ENCODE peak calls at places on chromosomes 13 and 19, in four cellular contexts. Q is SK-N-SH, U is K562, D is HepG2. X is an unnamed sample.

GRCh38 chr19:55700813-55701212 is 25.8 kb downstream of the EPN1 start:
- DNase-seq in Q (no peak), U (no peak), D (no peak), X (no peak)

GRCh38 chr19:670609-671075 is 5.5 kb upstream of the FSTL3 start:
- DNase-seq in Q (no peak), U (no peak), D (peak), X (no peak)

GRCh38 chr19:6209233-6209632 is 70.5 kb downstream of the MLLT1 start:
- DNase-seq in Q (no peak), U (no peak), D (no peak), X (no peak)

GRCh38 chr19:1019980-1020867 is 699 bp downstream of the TMEM259 start:
- DNase-seq in Q (no peak), U (no peak), D (no peak), X (no peak)

GRCh38 chr19:290539-291521 is at the start of gene PLPP2:
- DNase-seq in Q (peak), U (peak), D (no peak), X (no peak)

GRCh38 chr19:56119585-56119978 is 1.5 kb downstream of the ZNF787 start:
- DNase-seq in Q (peak), U (no peak), D (peak), X (peak)

GRCh38 chr13:20400774-20401173 is 124.9 kb downstream of the CRYL1 start:
- DNase-seq in Q (no peak), U (no peak), D (no peak), X (peak)

GRCh38 chr19:39407644-39408391 is 1.2 kb downstream of the ZFP36 start:
- DNase-seq in Q (no peak), U (no peak), D (no peak), X (no peak)

GRCh38 chr19:7870571-7871279 is 3.5 kb downstream of the PRR36 start:
- DNase-seq in Q (peak), U (peak), D (peak), X (no peak)

GRCh38 chr19:23482829-23483228 is 87.6 kb upstream of the ZNF91 start:
- DNase-seq in Q (no peak), U (no peak), D (no peak), X (no peak)

GRCh38 chr13:112062619-112063308 is 4.2 kb upstream of the SOX1 start:
- DNase-seq in Q (peak), U (peak), D (no peak), X (no peak)

GRCh38 chr19:50199254-50199545 is 4.2 kb upstream of the MYH14 start:
- DNase-seq in Q (no peak), U (no peak), D (no peak), X (no peak)

GRCh38 chr13:106172176-106172905 is 363.1 kb downstream of the EFNB2 start:
- DNase-seq in Q (no peak), U (no peak), D (no peak), X (peak)

GRCh38 chr13:27334774-27335490 is 64.3 kb downstream of the RASL11A start:
- DNase-seq in Q (no peak), U (no peak), D (no peak), X (peak)

DNA sequence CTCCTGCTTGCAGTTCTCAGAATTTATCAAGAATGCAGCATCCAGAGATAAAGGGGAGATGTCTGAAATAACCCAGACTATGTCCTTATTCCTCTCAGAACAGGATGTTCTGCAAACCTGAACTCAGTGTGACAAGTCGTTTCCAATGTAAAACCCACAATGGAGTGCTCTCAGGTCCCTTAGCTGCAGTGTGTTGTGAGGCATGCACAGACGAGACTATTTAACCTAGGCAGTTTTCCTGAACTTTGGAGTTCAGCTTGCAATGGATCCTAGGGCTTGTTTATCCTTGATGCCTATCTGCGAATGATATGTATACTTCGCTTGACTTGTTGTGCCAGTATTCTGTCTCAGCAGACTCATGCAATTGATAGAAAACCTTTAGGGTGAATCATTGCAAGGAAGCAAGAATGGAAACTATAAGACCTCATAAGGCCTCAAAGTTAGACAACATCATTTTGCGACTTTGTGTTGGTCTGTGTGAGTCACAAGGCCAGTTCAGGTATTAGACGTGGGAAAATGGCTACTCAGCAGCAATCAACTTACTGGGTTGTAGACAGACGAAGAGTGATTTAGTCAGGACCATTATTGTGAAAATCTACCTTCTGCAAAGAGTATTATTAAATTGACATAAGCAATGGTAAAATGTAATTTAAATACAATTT is 2439.9 kb upstream of the PCDH20 start:
- DNase-seq in Q (no peak), U (no peak), D (peak), X (peak)
- TF ChIP-seq SMC3 in Q (no peak), U (no peak), D (no peak), X (no peak)

DNA sequence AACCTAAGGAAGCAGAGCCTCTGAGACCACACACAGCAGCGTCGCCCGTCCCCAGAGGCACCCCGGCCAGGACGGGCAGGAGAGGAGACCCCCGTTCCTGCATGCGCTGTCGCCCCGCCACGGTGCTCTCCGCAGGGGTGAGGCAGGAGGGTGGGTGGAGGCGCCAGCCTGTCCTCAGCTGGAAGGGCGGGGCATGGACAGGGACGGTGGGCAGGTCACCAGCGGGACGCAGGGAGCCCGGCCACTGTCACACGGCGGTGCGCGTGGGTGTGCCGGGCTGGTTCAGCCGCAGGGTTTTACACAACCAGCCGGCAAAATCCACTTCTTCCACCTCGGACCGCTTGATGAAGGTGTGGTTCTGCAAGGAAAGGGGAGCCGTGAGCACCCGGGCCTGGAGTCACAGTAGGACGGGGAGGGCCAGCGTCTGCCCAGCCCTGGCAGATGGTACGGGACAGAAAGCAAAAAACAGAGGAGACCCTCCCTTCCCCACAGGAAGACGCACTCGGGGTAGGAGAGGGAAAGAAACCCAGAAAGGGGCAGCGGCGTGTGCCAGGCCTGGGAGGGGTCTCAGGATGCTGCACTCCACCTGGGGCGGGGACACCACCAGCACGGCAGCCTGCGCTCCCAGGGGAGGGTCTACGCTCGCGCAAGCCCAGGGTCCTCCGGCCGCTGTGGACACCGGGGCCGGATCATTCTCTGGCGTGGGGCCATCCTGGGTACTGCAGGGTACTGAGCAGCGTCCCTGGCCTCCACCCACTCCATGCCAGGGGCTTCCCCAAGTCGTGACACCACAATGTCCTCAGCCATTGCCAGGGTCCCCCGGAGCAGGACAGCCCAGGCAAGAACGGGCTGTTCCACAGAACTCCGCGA is 23.9 kb upstream of the ZBTB7A start:
- DNase-seq in Q (no peak), U (no peak), D (no peak), X (no peak)
- H3K9ac ChIP-seq in Q (no peak), U (no peak), D (no peak), X (no peak)

DNA sequence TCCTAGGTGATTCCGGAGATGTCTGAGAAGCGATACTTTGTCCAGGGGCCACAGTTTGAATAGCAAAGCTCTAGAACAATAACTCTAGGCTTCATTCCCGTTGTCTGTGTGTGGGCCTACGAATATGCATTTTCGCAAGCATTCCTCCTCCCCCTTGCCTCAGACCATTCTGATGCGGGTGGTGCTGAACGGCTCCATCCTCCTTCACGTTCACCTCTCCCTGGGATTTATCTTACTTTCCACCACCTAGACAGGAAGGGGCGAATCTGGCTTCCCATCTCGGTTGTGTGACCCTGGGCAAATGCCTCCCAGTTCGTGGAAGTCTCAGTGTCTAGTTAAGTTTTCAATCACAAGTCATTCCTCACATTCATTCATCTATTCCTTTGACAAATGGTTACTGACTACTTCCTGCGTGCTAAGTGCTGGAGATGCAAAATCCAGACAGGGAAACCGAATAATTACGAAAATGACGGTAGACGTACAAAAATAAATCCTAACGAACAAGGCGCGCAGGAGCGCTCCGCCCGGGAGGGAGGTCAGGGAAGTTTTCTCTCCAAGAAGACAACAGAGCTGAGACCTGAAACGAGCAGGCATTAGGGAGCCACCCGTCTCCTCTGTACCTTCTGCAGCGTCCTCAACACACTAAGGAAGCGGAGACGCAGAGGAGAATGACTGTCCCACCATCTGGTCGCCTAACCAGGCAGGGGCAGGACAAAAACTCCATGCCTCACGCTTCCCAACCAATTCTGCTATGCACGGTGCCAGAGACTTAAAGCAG is 1.3 kb upstream of the CNOT3 start:
- DNase-seq in Q (peak), U (peak), D (no peak), X (peak)
- TF ChIP-seq RFX5 in Q (no peak), U (no peak), D (no peak), X (no peak)

GRCh38 chr13:100291626-100292025 is 202.7 kb downstream of the PCCA start:
- DNase-seq in Q (no peak), U (no peak), D (peak), X (no peak)

DNA sequence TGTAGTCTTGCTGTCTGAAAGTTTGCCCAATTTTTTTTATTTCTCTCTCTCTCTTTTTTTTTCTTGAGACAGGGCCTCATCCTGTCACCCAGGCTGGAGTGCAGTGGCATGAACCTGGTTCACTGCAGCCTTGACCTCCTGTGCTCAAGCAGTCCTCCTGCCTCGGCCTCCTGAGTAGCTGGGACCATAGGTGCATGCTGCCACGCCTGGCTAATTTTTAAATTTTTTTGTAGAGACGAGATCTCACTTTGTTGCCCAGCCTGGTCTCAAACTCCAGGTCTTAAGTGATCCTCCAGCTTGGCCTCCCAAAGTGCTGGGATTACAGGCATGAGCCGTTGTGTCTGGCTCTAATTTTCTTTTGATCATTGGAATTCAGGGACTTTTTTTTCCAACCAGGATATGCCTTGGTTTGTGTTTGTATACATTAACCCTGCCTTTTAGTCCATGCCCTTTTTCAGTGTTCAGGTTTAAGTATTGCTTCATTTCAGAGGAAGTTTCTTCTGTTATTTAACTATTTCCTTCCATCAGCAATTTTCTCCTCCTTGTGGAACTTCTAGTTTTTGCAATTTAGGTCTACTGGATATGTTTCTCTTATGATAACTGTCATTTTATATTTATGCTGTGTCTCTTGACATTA is 201.4 kb downstream of the PCCA start:
- DNase-seq in Q (no peak), U (no peak), D (peak), X (peak)
- TF ChIP-seq SMC3 in Q (no peak), U (no peak), D (no peak), X (no peak)

DNA sequence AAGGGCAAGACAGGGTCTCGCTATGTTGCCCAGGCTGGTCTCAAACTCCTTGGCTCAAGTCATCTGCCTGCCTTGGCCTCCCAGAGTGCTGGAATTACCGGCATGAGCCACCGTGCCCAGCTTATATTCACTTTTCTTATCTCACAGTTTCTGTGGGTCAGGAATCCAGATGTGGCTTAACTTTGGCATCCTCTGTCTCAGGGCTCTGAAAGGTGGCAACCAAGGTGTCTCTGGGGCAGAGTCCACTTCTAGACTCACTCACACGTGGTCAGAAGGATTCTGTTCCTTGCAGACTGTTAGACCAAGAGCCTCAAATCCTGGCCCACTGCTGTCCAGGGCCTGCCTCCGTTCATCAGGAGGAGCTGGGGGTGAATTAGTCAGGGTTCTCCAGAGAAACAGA is 7.6 kb upstream of the LMNB2 start:
- DNase-seq in Q (no peak), U (no peak), D (no peak), X (no peak)
- H3K9ac ChIP-seq in Q (no peak), U (no peak), D (no peak), X (no peak)

DNA sequence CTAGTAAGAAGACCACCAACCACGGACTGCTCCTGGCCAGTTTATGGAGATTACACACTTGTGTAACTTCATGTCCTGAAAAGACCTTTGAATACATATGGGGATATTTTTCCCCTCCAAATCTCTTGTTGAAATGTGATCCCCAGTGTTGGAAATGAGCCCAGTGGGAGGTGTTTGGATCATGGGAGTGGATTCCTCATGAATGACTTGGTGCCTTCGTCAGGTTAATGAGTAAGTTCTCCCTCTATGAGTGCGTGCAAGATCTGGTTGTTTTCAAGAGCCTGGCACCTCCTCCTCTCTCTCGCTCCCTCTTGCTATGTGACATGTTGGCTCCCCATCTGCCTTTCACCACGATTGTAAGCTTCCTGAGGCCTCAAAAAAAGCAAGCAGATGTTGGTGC is 769.0 kb upstream of the SLITRK1 start:
- DNase-seq in Q (no peak), U (no peak), D (peak), X (peak)
- TF ChIP-seq RFX5 in Q (no peak), U (no peak), D (no peak), X (no peak)

DNA sequence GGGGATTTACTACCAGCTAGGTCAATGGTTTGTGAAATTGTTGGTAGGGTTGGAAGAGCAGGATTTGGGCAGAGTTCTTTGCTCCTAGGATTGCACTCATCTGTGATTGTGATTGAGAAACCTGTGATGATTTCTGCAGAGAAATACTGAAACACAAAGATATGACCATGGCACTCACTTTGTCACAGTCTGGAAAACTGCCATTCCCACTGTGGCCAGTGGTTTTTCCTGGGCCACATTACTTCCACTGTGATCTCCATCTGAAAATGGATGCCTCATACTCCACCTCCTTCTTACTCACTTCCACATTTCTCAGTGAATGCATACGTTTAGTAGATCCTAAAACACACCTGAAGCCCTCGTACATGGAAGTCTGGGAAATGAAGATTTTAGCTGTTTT is 593.2 kb downstream of the LMO7 start:
- DNase-seq in Q (no peak), U (no peak), D (no peak), X (no peak)
- TF ChIP-seq SMC3 in Q (no peak), U (no peak), D (no peak), X (no peak)

DNA sequence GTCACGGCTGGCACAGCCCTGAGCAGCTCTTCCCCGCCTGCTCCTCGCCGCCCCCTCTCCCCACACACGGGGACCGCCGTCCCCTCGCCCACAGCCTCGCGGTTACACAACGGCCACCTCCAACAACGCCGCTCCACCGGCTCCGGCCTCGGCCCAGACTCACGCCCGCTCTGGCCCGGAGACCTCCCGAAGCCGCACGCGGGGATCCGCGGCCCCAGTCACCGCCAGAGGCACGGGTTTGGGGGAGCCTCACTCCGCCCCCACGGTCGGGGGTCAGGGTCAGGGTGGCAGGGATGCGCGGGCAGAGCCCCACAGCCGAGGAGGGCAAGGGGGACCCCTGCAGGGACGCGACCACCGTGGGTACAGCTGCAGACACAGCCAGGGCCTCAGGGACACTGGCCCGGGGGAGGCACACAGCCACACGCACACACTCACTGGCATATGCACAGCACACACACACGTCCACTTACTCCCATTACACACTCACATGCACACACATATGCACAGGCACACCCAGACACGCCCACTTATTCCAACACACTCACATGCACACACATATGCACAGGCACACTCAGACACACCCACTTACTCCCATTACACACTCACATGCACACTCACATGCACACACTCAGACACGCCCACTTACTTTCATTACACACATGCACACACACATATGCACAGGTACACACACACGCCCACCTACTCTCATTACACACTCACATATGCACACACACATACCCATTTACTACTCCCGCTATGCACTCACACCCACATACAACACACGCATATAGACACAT is 1.6 kb downstream of the TTYH1 start:
- DNase-seq in Q (no peak), U (no peak), D (no peak), X (no peak)
- H3K9ac ChIP-seq in Q (no peak), U (no peak), D (no peak), X (no peak)

X was measured in IMR-90.